ENCODE peak calls at places on chromosome 3, in nine cellular contexts. F is NCI-H748 treated with DMSO at 0.1 percent for 48 hours; P is amygdala; X is body of pancreas; O is stimulated activated CD4-positive, alpha-beta T cell treated with anti-CD3 and anti-CD28 coated beads, TNF-alpha, amount 100 ng/mL, for 1 hour; S is caudate nucleus; C is amniotic stem cell; J is activated CD8-positive, alpha-beta memory T cell treated with anti-CD3 and anti-CD28 coated beads for 24 hours; K is pons. M is an unnamed sample.

GRCh38 chr3:71912839-71913495 is 128.0 kb upstream of the PROK2 start:
- DNase-seq in F (no peak), J (no peak), S (no peak), X (no peak), P (no peak), K (no peak), O (no peak), C (no peak), M (no peak)

GRCh38 chr3:158785972-158786371 is 15.9 kb upstream of the MFSD1 start:
- DNase-seq in K (no peak), C (no peak), X (no peak), O (no peak), J (no peak), P (no peak), S (no peak), F (no peak), M (no peak)

GRCh38 chr3:138879541-138880380 is 45.0 kb upstream of the PIK3CB start:
- DNase-seq in P (no peak), S (no peak), C (no peak), F (no peak), O (no peak), X (no peak), K (no peak), J (no peak), M (no peak)

GRCh38 chr3:15979490-15979889 is 181.7 kb upstream of the ANKRD28 start:
- DNase-seq in K (no peak), J (no peak), O (no peak), C (no peak), S (no peak), P (no peak), X (no peak), F (no peak), M (no peak)

GRCh38 chr3:34106879-34107278 is 308.4 kb downstream of the PDCD6IP start:
- DNase-seq in C (no peak), O (no peak), P (no peak), S (no peak), J (no peak), K (no peak), F (peak), X (no peak), M (peak)

GRCh38 chr3:129058441-129059194 is 2.0 kb upstream of the GP9 start:
- DNase-seq in P (peak), J (no peak), F (no peak), K (peak), O (no peak), C (no peak), S (peak), X (peak), M (peak)

GRCh38 chr3:36895488-36896409 is 49.1 kb downstream of the TRANK1 start:
- DNase-seq in O (no peak), S (no peak), K (no peak), J (peak), F (no peak), X (no peak), P (no peak), C (no peak), M (no peak)

GRCh38 chr3:12601072-12601471 is 44.2 kb downstream of the MKRN2 start:
- DNase-seq in K (no peak), S (no peak), X (no peak), O (no peak), P (no peak), J (no peak), F (no peak), C (no peak), M (no peak)

GRCh38 chr3:107579372-107579771 is 56.6 kb downstream of the BBX start:
- DNase-seq in J (no peak), C (no peak), K (no peak), F (no peak), X (no peak), P (no peak), O (no peak), S (no peak), M (no peak)

GRCh38 chr3:12187448-12188327 is 29.0 kb upstream of the TIMP4 start:
- DNase-seq in F (no peak), O (no peak), S (no peak), J (peak), K (peak), P (no peak), C (no peak), X (no peak), M (no peak)

GRCh38 chr3:187041362-187042061 is 97.8 kb downstream of the RPL39L start:
- DNase-seq in C (no peak), S (no peak), O (peak), P (no peak), K (no peak), J (peak), F (no peak), X (no peak), M (no peak)

GRCh38 chr3:23240386-23240785 is 37.3 kb downstream of the UBE2E2 start:
- DNase-seq in F (no peak), J (no peak), X (no peak), P (no peak), S (no peak), K (peak), O (no peak), C (no peak), M (no peak)

GRCh38 chr3:126014252-126014651 is 45.3 kb downstream of the ROPN1B start:
- DNase-seq in F (no peak), S (no peak), K (peak), J (no peak), C (no peak), P (no peak), O (no peak), X (no peak), M (no peak)

GRCh38 chr3:100039075-100039474 is 75.2 kb downstream of the FILIP1L start:
- DNase-seq in X (no peak), O (no peak), S (no peak), K (no peak), J (no peak), F (no peak), P (no peak), C (no peak), M (no peak)

GRCh38 chr3:129064969-129065726 is 4.6 kb downstream of the GP9 start:
- DNase-seq in S (no peak), O (no peak), X (no peak), P (no peak), F (no peak), C (no peak), J (no peak), K (no peak), M (no peak)

GRCh38 chr3:137039570-137039969 is 81.8 kb downstream of the IL20RB start:
- DNase-seq in X (no peak), O (no peak), J (no peak), K (no peak), P (no peak), F (no peak), S (no peak), C (no peak), M (no peak)

GRCh38 chr3:184609861-184610365 is 48.3 kb downstream of the EPHB3 start:
- DNase-seq in J (no peak), F (no peak), C (no peak), S (no peak), P (no peak), O (no peak), X (no peak), K (no peak), M (no peak)

GRCh38 chr3:141546586-141546985 is 59.8 kb downstream of the RASA2 start:
- DNase-seq in K (no peak), C (no peak), S (no peak), O (no peak), X (no peak), F (no peak), P (no peak), J (no peak), M (no peak)

GRCh38 chr3:48897401-48898376 is 993 bp downstream of the SLC25A20 start:
- DNase-seq in S (no peak), P (no peak), C (no peak), F (no peak), X (peak), J (peak), K (peak), O (no peak), M (peak)

GRCh38 chr3:160725326-160725725 is 30.7 kb upstream of the PPM1L start:
- DNase-seq in J (no peak), O (no peak), F (no peak), X (no peak), C (no peak), K (no peak), P (no peak), S (no peak), M (no peak)

GRCh38 chr3:55779543-55779942 is 292.4 kb upstream of the WNT5A start:
- DNase-seq in F (no peak), J (no peak), X (no peak), S (no peak), P (no peak), O (no peak), K (no peak), C (no peak), M (no peak)

GRCh38 chr3:171813897-171814460 is 3.7 kb upstream of the PLD1 start:
- DNase-seq in S (no peak), P (no peak), X (no peak), J (no peak), F (no peak), K (no peak), O (no peak), C (no peak), M (no peak)

GRCh38 chr3:51722362-51722761 is 15.5 kb downstream of the GRM2 start:
- DNase-seq in S (no peak), O (no peak), K (no peak), P (no peak), C (no peak), J (peak), X (no peak), F (no peak), M (peak)

GRCh38 chr3:126352476-126353454 is 4.4 kb downstream of the KLF15 start:
- DNase-seq in C (no peak), K (no peak), P (no peak), O (no peak), S (no peak), F (no peak), X (no peak), J (no peak), M (no peak)

M was measured in Calu3.